ENCODE peak calls at places on chromosomes 16 and 17, in eight cellular contexts. L, Y, R, K, P, W, I and V are unnamed samples.

GRCh38 chr17:14744716-14745115 is 443.8 kb downstream of the HS3ST3B1 start:
- DNase-seq in L (no peak), Y (no peak), R (no peak), K (no peak), P (no peak), W (no peak), I (no peak), V (no peak)

GRCh38 chr17:80028030-80028429 is 7.6 kb downstream of the TBC1D16 start:
- DNase-seq in L (peak; percentile 61), Y (no peak), R (no peak), K (no peak), P (no peak), W (no peak), I (no peak), V (no peak)

GRCh38 chr17:56478836-56479447 is 114.6 kb upstream of the NOG start:
- DNase-seq in L (no peak), Y (no peak), R (no peak), K (no peak), P (no peak), W (no peak), I (no peak), V (peak; percentile 4)

GRCh38 chr16:9012848-9013507 is 49.3 kb upstream of the USP7 start:
- DNase-seq in L (no peak), Y (no peak), R (no peak), K (no peak), P (peak; percentile 5), W (no peak), I (peak; percentile 30), V (no peak)

GRCh38 chr17:80365001-80365965 is 49.7 kb upstream of the ENDOV start:
- DNase-seq in L (no peak), Y (no peak), R (no peak), K (no peak), P (no peak), W (peak; percentile 47), I (no peak), V (no peak)

GRCh38 chr16:4474192-4474961 is at the start of gene NMRAL1:
- DNase-seq in L (peak; percentile 66), Y (peak; percentile 85), R (peak; percentile 82), K (peak; percentile 63), P (peak; percentile 85), W (peak; percentile 95), I (peak; percentile 94), V (peak; percentile 78)

GRCh38 chr17:4715071-4715749 is 4.8 kb downstream of the ARRB2 start:
- DNase-seq in L (no peak), Y (no peak), R (peak; percentile 58), K (no peak), P (no peak), W (peak; percentile 88), I (peak; percentile 68), V (no peak)

GRCh38 chr17:56985371-56986162 is 7.6 kb downstream of the SCPEP1 start:
- DNase-seq in L (no peak), Y (no peak), R (no peak), K (no peak), P (no peak), W (no peak), I (no peak), V (no peak)

GRCh38 chr17:33486135-33486886 is 193.2 kb upstream of the ASIC2 start:
- DNase-seq in L (no peak), Y (no peak), R (no peak), K (no peak), P (no peak), W (no peak), I (no peak), V (no peak)

GRCh38 chr17:38572665-38573365 is 32.9 kb downstream of the SRCIN1 start:
- DNase-seq in L (peak; percentile 65), Y (no peak), R (no peak), K (peak; percentile 42), P (no peak), W (no peak), I (no peak), V (no peak)

GRCh38 chr17:29682987-29683386 is 60.3 kb upstream of the CORO6 start:
- DNase-seq in L (no peak), Y (no peak), R (no peak), K (no peak), P (no peak), W (no peak), I (no peak), V (no peak)

GRCh38 chr16:29664133-29664912 is 1.3 kb downstream of the SPN start:
- DNase-seq in L (no peak), Y (peak; percentile 62), R (peak; percentile 29), K (no peak), P (peak; percentile 50), W (peak; percentile 89), I (peak; percentile 67), V (no peak)

GRCh38 chr16:19410435-19411153 is 7.1 kb upstream of the TMC5 start:
- DNase-seq in L (no peak), Y (no peak), R (no peak), K (no peak), P (no peak), W (peak; percentile 73), I (peak; percentile 24), V (no peak)

GRCh38 chr17:53837131-53837530 is 14.4 kb downstream of the KIF2B start:
- DNase-seq in L (no peak), Y (no peak), R (no peak), K (no peak), P (no peak), W (no peak), I (no peak), V (no peak)

GRCh38 chr17:72985882-72986720 is 106.4 kb downstream of the SLC39A11 start:
- DNase-seq in L (peak; percentile 89), Y (peak; percentile 42), R (peak; percentile 28), K (peak; percentile 11), P (peak; percentile 60), W (peak; percentile 80), I (peak; percentile 66), V (peak; percentile 76)

GRCh38 chr17:30969989-30970680 is 704 bp upstream of the RNF135 start:
- DNase-seq in L (peak; percentile 34), Y (no peak), R (no peak), K (no peak), P (peak; percentile 7), W (no peak), I (peak; percentile 37), V (peak; percentile 34)

GRCh38 chr17:66466933-66467367 is 164.5 kb downstream of the PRKCA start:
- DNase-seq in L (no peak), Y (no peak), R (peak; percentile 55), K (no peak), P (peak; percentile 74), W (no peak), I (peak; percentile 69), V (peak; percentile 77)

GRCh38 chr17:31568140-31568938 is 176.9 kb downstream of the RAB11FIP4 start:
- DNase-seq in L (no peak), Y (no peak), R (no peak), K (no peak), P (no peak), W (no peak), I (no peak), V (no peak)

GRCh38 chr17:35965272-35965671 is 16.0 kb downstream of the CCL16 start:
- DNase-seq in L (no peak), Y (no peak), R (no peak), K (no peak), P (no peak), W (no peak), I (no peak), V (no peak)

GRCh38 chr17:79749156-79749815 is 18.5 kb downstream of the ENPP7 start:
- DNase-seq in L (no peak), Y (no peak), R (no peak), K (no peak), P (no peak), W (no peak), I (no peak), V (peak; percentile 62)

GRCh38 chr16:78976212-78976611 is 624.3 kb downstream of the MAF start:
- DNase-seq in L (no peak), Y (no peak), R (no peak), K (no peak), P (peak; percentile 60), W (no peak), I (peak; percentile 61), V (no peak)

GRCh38 chr16:30000768-30001631 is 5.0 kb downstream of the INO80E start:
- DNase-seq in L (no peak), Y (no peak), R (no peak), K (no peak), P (no peak), W (peak; percentile 71), I (no peak), V (no peak)

GRCh38 chr17:39706921-39707337 is 7.1 kb downstream of the ERBB2 start:
- DNase-seq in L (no peak), Y (no peak), R (no peak), K (no peak), P (no peak), W (no peak), I (no peak), V (no peak)

GRCh38 chr17:50689251-50689650 is 18.5 kb downstream of the ANKRD40 start:
- DNase-seq in L (no peak), Y (no peak), R (no peak), K (no peak), P (no peak), W (no peak), I (no peak), V (peak; percentile 74)

GRCh38 chr17:74539281-74539820 is 6.6 kb downstream of the CD300C start:
- DNase-seq in L (no peak), Y (no peak), R (no peak), K (no peak), P (no peak), W (peak; percentile 66), I (no peak), V (no peak)

GRCh38 chr17:80566054-80566400 is 21.4 kb downstream of the RPTOR start:
- DNase-seq in L (no peak), Y (no peak), R (no peak), K (no peak), P (no peak), W (no peak), I (no peak), V (no peak)

GRCh38 chr17:61997649-61998048 is 67.4 kb downstream of the MED13 start:
- DNase-seq in L (no peak), Y (no peak), R (no peak), K (no peak), P (no peak), W (no peak), I (no peak), V (peak; percentile 53)

GRCh38 chr16:66551362-66551761 is 1.0 kb upstream of the CKLF start:
- DNase-seq in L (no peak), Y (no peak), R (peak; percentile 54), K (no peak), P (peak; percentile 60), W (peak; percentile 85), I (peak; percentile 71), V (no peak)

GRCh38 chr17:77546772-77547201 is 406.0 kb downstream of the SEC14L1 start:
- DNase-seq in L (no peak), Y (no peak), R (no peak), K (no peak), P (no peak), W (no peak), I (no peak), V (no peak)

GRCh38 chr17:80455784-80456183 is 20.6 kb downstream of the NPTX1 start:
- DNase-seq in L (no peak), Y (no peak), R (no peak), K (no peak), P (no peak), W (no peak), I (no peak), V (no peak)

GRCh38 chr17:607341-608060 is 107.1 kb downstream of the VPS53 start:
- DNase-seq in L (no peak), Y (no peak), R (no peak), K (no peak), P (no peak), W (no peak), I (no peak), V (no peak)

GRCh38 chr17:80796430-80796861 is 195.2 kb upstream of the CHMP6 start:
- DNase-seq in L (no peak), Y (no peak), R (no peak), K (no peak), P (peak; percentile 21), W (no peak), I (no peak), V (no peak)

GRCh38 chr16:86725401-86725800 is 147.1 kb downstream of the FOXL1 start:
- DNase-seq in L (no peak), Y (no peak), R (no peak), K (no peak), P (no peak), W (peak; percentile 47), I (no peak), V (no peak)

GRCh38 chr16:11139624-11140375 is 116.2 kb downstream of the SOCS1 start:
- DNase-seq in L (no peak), Y (no peak), R (peak; percentile 48), K (no peak), P (peak; percentile 14), W (no peak), I (peak; percentile 76), V (no peak)